ENCODE peak calls at places on chromosomes 11 and 22, in ten cellular contexts. G, X, D, I, N, K, P, Q, J and E are unnamed samples.

GRCh38 chr11:101915811-101916291 is 471 bp downstream of the ANGPTL5 start:
- DNase-seq in G (no peak), P (peak), Q (no peak), J (no peak), K (no peak), D (no peak), I (peak), N (peak), X (peak), E (peak)

GRCh38 chr11:113873241-113873626 is 2.1 kb downstream of the USP28 start:
- DNase-seq in J (peak), X (no peak), P (no peak), D (no peak), I (no peak), K (no peak), N (peak), G (no peak), Q (no peak), E (no peak)

GRCh38 chr11:126434950-126435335 is 79.5 kb downstream of the ST3GAL4 start:
- DNase-seq in J (no peak), D (no peak), P (no peak), I (no peak), K (no peak), X (no peak), N (no peak), Q (no peak), G (no peak), E (no peak)

GRCh38 chr22:28129319-28129962 is 210.4 kb upstream of the PITPNB start:
- DNase-seq in D (no peak), I (no peak), X (no peak), P (no peak), K (peak), G (no peak), Q (no peak), N (no peak), J (no peak), E (no peak)

GRCh38 chr22:45317551-45318167 is 7.9 kb downstream of the FAM118A start:
- DNase-seq in N (peak), G (peak), J (peak), Q (peak), X (peak), K (no peak), P (no peak), I (peak), D (no peak), E (peak)

GRCh38 chr11:80873309-80873999 is 1432.6 kb upstream of the TENM4 start:
- DNase-seq in I (no peak), K (no peak), G (no peak), N (peak), J (no peak), D (no peak), Q (no peak), P (no peak), X (no peak), E (peak)

GRCh38 chr22:32748509-32748908 is 53.0 kb upstream of the TIMP3 start:
- DNase-seq in X (no peak), I (no peak), G (no peak), J (no peak), D (no peak), P (no peak), Q (no peak), N (no peak), K (no peak), E (no peak)

GRCh38 chr11:132913295-132913694 is 619.0 kb downstream of the OPCML start:
- DNase-seq in X (no peak), N (no peak), K (no peak), I (no peak), D (no peak), J (no peak), P (no peak), G (no peak), Q (no peak), E (no peak)

GRCh38 chr11:75815345-75815983 is 454 bp downstream of the UVRAG start:
- DNase-seq in N (peak), X (peak), D (no peak), Q (peak), J (no peak), I (peak), P (peak), G (no peak), K (no peak), E (no peak)

GRCh38 chr22:39556970-39557811 is 13.4 kb upstream of the CACNA1I start:
- DNase-seq in P (peak), G (no peak), J (no peak), K (no peak), N (peak), I (no peak), Q (no peak), D (no peak), X (no peak), E (no peak)

GRCh38 chr22:48489551-48490512 is 1337.8 kb downstream of the BRD1 start:
- DNase-seq in N (peak), D (no peak), X (no peak), K (no peak), G (no peak), P (no peak), J (no peak), Q (peak), I (no peak), E (no peak)

GRCh38 chr22:24413726-24414385 is 13.5 kb upstream of the ADORA2A start:
- DNase-seq in X (no peak), J (no peak), D (no peak), G (peak), I (no peak), K (no peak), P (no peak), N (no peak), Q (no peak), E (no peak)

GRCh38 chr11:109641549-109641948 is 219.6 kb downstream of the C11orf87 start:
- DNase-seq in G (no peak), D (peak), X (peak), N (peak), Q (no peak), P (no peak), K (peak), J (no peak), I (peak), E (peak)

GRCh38 chr22:35531695-35532094 is 8.9 kb upstream of the RASD2 start:
- DNase-seq in X (no peak), K (no peak), I (no peak), D (no peak), J (no peak), G (no peak), N (no peak), Q (no peak), P (no peak), E (no peak)

GRCh38 chr11:128956401-128957203 is 13.9 kb upstream of the TP53AIP1 start:
- DNase-seq in K (peak), I (peak), D (peak), P (peak), G (no peak), J (no peak), Q (no peak), X (peak), N (peak), E (peak)

GRCh38 chr22:31948002-31948401 is 3.7 kb downstream of the YWHAH start:
- DNase-seq in P (no peak), X (no peak), G (peak), J (no peak), D (no peak), N (no peak), K (no peak), I (no peak), Q (no peak), E (no peak)

GRCh38 chr11:76253416-76253815 is 47.1 kb upstream of the WNT11 start:
- DNase-seq in Q (no peak), X (no peak), G (no peak), P (no peak), J (no peak), K (no peak), I (no peak), D (no peak), N (no peak), E (no peak)

GRCh38 chr11:43943931-43944751 is 1.7 kb downstream of the C11orf96 start:
- DNase-seq in Q (no peak), K (no peak), P (no peak), J (no peak), N (peak), X (no peak), G (peak), I (no peak), D (no peak), E (peak)

GRCh38 chr11:129215506-129216245 is 23.6 kb upstream of the ARHGAP32 start:
- DNase-seq in Q (no peak), J (no peak), G (no peak), K (no peak), I (no peak), N (no peak), P (no peak), X (no peak), D (no peak), E (peak)

GRCh38 chr11:69257838-69258658 is 35.9 kb upstream of the MYEOV start:
- DNase-seq in G (no peak), P (no peak), J (no peak), X (no peak), Q (no peak), N (no peak), I (no peak), D (no peak), K (no peak), E (no peak)

GRCh38 chr11:70005107-70005818 is 72.9 kb upstream of the ANO1 start:
- DNase-seq in G (peak), X (peak), N (peak), P (no peak), D (peak), I (peak), J (no peak), Q (no peak), K (peak), E (no peak)

GRCh38 chr22:44413211-44413610 is 84.8 kb downstream of the RTL6 start:
- DNase-seq in K (no peak), G (peak), Q (no peak), P (no peak), J (no peak), X (no peak), N (no peak), I (no peak), D (no peak), E (no peak)

GRCh38 chr11:20457934-20458333 is 70.4 kb downstream of the PRMT3 start:
- DNase-seq in N (no peak), I (no peak), J (no peak), P (no peak), X (no peak), D (no peak), G (no peak), Q (no peak), K (no peak), E (no peak)

GRCh38 chr11:7595016-7595869 is 78.1 kb downstream of the CYB5R2 start:
- DNase-seq in J (no peak), D (no peak), K (no peak), G (no peak), I (no peak), N (no peak), Q (no peak), X (no peak), P (peak), E (no peak)

GRCh38 chr22:23403720-23404688 is 176.1 kb downstream of the IGLL1 start:
- DNase-seq in J (no peak), I (no peak), G (no peak), Q (no peak), K (no peak), D (no peak), X (no peak), N (peak), P (no peak), E (no peak)

GRCh38 chr11:126408496-126408895 is 53.0 kb downstream of the ST3GAL4 start:
- DNase-seq in P (no peak), I (no peak), G (no peak), N (no peak), K (no peak), X (no peak), J (no peak), Q (no peak), D (no peak), E (no peak)